ENCODE peak calls at places on chromosome 2, in four cellular contexts. One of them, this sample, is unnamed.

GRCh38 chr2:177265386-177265690 is 811 bp upstream of the NFE2L2 start:
- DNase-seq in right lobe of liver: no peak
- DNase-seq in activated CD8-positive, alpha-beta T cell treated with anti-CD3 and anti-CD28 coated beads for 36 hours: peak
- DNase-seq in NCI-H774: no peak
- DNase-seq in this sample: no peak

GRCh38 chr2:201984800-201985525 is 48.7 kb upstream of the FZD7 start:
- DNase-seq in right lobe of liver: no peak
- DNase-seq in NCI-H774: no peak
- DNase-seq in activated CD8-positive, alpha-beta T cell treated with anti-CD3 and anti-CD28 coated beads for 36 hours: peak
- DNase-seq in this sample: no peak

GRCh38 chr2:134131681-134132486 is 122.0 kb upstream of the MGAT5 start:
- DNase-seq in activated CD8-positive, alpha-beta T cell treated with anti-CD3 and anti-CD28 coated beads for 36 hours: no peak
- DNase-seq in NCI-H774: no peak
- DNase-seq in right lobe of liver: no peak
- DNase-seq in this sample: no peak

GRCh38 chr2:80149991-80150390 is 154.6 kb downstream of the LRRTM1 start:
- DNase-seq in right lobe of liver: no peak
- DNase-seq in activated CD8-positive, alpha-beta T cell treated with anti-CD3 and anti-CD28 coated beads for 36 hours: no peak
- DNase-seq in NCI-H774: no peak
- DNase-seq in this sample: no peak

GRCh38 chr2:73828818-73829570 is at the start of gene STAMBP:
- DNase-seq in right lobe of liver: peak
- DNase-seq in NCI-H774: peak
- DNase-seq in activated CD8-positive, alpha-beta T cell treated with anti-CD3 and anti-CD28 coated beads for 36 hours: peak
- DNase-seq in this sample: peak

GRCh38 chr2:54508521-54508920 is 52.4 kb downstream of the SPTBN1 start:
- DNase-seq in NCI-H774: no peak
- DNase-seq in activated CD8-positive, alpha-beta T cell treated with anti-CD3 and anti-CD28 coated beads for 36 hours: no peak
- DNase-seq in right lobe of liver: no peak
- DNase-seq in this sample: no peak

GRCh38 chr2:133636287-133636686 is 68.0 kb upstream of the NCKAP5 start:
- DNase-seq in right lobe of liver: no peak
- DNase-seq in NCI-H774: no peak
- DNase-seq in activated CD8-positive, alpha-beta T cell treated with anti-CD3 and anti-CD28 coated beads for 36 hours: no peak
- DNase-seq in this sample: no peak

GRCh38 chr2:136404925-136405324 is 287.0 kb upstream of the CXCR4 start:
- DNase-seq in right lobe of liver: no peak
- DNase-seq in activated CD8-positive, alpha-beta T cell treated with anti-CD3 and anti-CD28 coated beads for 36 hours: no peak
- DNase-seq in NCI-H774: no peak
- DNase-seq in this sample: no peak

GRCh38 chr2:40034198-40034597 is 255.1 kb upstream of the THUMPD2 start:
- DNase-seq in activated CD8-positive, alpha-beta T cell treated with anti-CD3 and anti-CD28 coated beads for 36 hours: no peak
- DNase-seq in NCI-H774: no peak
- DNase-seq in right lobe of liver: no peak
- DNase-seq in this sample: peak

GRCh38 chr2:170817999-170818293 is 1.3 kb downstream of the GAD1 start:
- DNase-seq in right lobe of liver: no peak
- DNase-seq in NCI-H774: peak
- DNase-seq in activated CD8-positive, alpha-beta T cell treated with anti-CD3 and anti-CD28 coated beads for 36 hours: no peak
- DNase-seq in this sample: no peak

GRCh38 chr2:10908195-10908594 is 3.5 kb upstream of the KCNF1 start:
- DNase-seq in activated CD8-positive, alpha-beta T cell treated with anti-CD3 and anti-CD28 coated beads for 36 hours: no peak
- DNase-seq in NCI-H774: no peak
- DNase-seq in right lobe of liver: no peak
- DNase-seq in this sample: no peak

GRCh38 chr2:238995634-238996033 is 147.7 kb downstream of the TWIST2 start:
- DNase-seq in NCI-H774: no peak
- DNase-seq in activated CD8-positive, alpha-beta T cell treated with anti-CD3 and anti-CD28 coated beads for 36 hours: no peak
- DNase-seq in right lobe of liver: no peak
- DNase-seq in this sample: no peak

This sample was measured in SW 1271.